ENCODE peak calls at places on chromosome 20, in eight cellular contexts. C is tibial artery, Z is left ventricle myocardium inferior, B is neuronal stem cell, I is right cardiac atrium, G is A673, E is ovary, J is WERI-Rb-1. N is an unnamed sample.

GRCh38 chr20:48695255-48695654 is 132.5 kb downstream of the PREX1 start:
- DNase-seq in C (no peak), Z (no peak), B (no peak), I (no peak), G (no peak), E (no peak), J (no peak), N (no peak)

GRCh38 chr20:36741072-36741471 is 4.8 kb downstream of the NDRG3 start:
- DNase-seq in C (no peak), Z (no peak), B (no peak), I (no peak), G (no peak), E (no peak), J (peak; percentile 87), N (no peak)

GRCh38 chr20:36591281-36591680 is 14.3 kb upstream of the RAB5IF start:
- DNase-seq in C (no peak), Z (no peak), B (no peak), I (no peak), G (no peak), E (peak; percentile 37), J (no peak), N (no peak)

GRCh38 chr20:46324960-46325703 is 16.8 kb upstream of the CDH22 start:
- DNase-seq in C (no peak), Z (no peak), B (no peak), I (no peak), G (peak; percentile 52), E (no peak), J (peak; percentile 68), N (peak; percentile 60)

GRCh38 chr20:49132995-49133451 is 55.1 kb downstream of the STAU1 start:
- DNase-seq in C (no peak), Z (no peak), B (peak; percentile 39), I (no peak), G (peak; percentile 84), E (peak; percentile 37), J (no peak), N (peak; percentile 74)

GRCh38 chr20:50284811-50285375 is 94.3 kb downstream of the CEBPB start:
- DNase-seq in C (no peak), Z (no peak), B (no peak), I (peak; percentile 85), G (no peak), E (peak; percentile 89), J (no peak), N (no peak)

GRCh38 chr20:63682384-63683139 is 13.9 kb upstream of the TNFRSF6B start:
- DNase-seq in C (peak; percentile 81), Z (peak; percentile 69), B (no peak), I (peak; percentile 87), G (peak; percentile 78), E (peak; percentile 51), J (no peak), N (no peak)

GRCh38 chr20:31720486-31721407 is 1.9 kb downstream of the BCL2L1 start:
- DNase-seq in C (no peak), Z (no peak), B (no peak), I (no peak), G (no peak), E (no peak), J (no peak), N (no peak)

GRCh38 chr20:43096471-43096870 is 93.2 kb downstream of the PTPRT start:
- DNase-seq in C (no peak), Z (no peak), B (no peak), I (no peak), G (no peak), E (no peak), J (peak; percentile 34), N (peak; percentile 25)

GRCh38 chr20:37337208-37337955 is 8.6 kb upstream of the SRC start:
- DNase-seq in C (no peak), Z (no peak), B (no peak), I (no peak), G (no peak), E (no peak), J (no peak), N (no peak)

GRCh38 chr20:45433316-45433715 is 17.4 kb downstream of the PIGT start:
- DNase-seq in C (peak; percentile 68), Z (peak; percentile 81), B (no peak), I (peak; percentile 83), G (no peak), E (peak; percentile 43), J (no peak), N (no peak)

DNA sequence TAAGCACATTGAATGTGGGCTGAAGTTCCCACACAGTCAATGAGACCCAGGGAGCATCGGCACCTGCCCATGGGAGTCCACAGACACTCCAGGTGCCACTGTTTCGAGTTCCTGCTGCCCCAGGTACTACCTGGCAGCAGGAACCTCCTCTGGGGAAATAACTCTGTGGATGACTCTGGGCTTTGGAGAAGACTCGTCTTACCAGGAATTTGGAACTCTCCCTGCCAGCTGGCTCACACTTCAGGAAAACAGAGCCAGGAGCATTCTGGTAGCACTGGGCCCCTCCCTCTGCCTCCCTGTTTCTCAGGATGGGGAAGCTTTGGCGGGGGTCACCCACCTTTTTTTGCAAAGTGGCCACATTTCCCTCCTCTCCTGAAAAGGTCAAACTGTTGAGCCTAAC is 69.5 kb upstream of the MC3R start:
- DNase-seq in C (no peak), Z (no peak), B (no peak), I (no peak), G (no peak), E (no peak), J (no peak), N (no peak)
- H3K9me3 ChIP-seq in C (no peaks in the 10 kb centered on the region), Z (no peaks in the 10 kb centered on the region), B (no peaks in the 10 kb centered on the region), I (no peaks in the 10 kb centered on the region), G (no peaks in the 10 kb centered on the region), E (no peaks in the 10 kb centered on the region), J (no peaks in the 10 kb centered on the region), N (no peaks in the 10 kb centered on the region)

DNA sequence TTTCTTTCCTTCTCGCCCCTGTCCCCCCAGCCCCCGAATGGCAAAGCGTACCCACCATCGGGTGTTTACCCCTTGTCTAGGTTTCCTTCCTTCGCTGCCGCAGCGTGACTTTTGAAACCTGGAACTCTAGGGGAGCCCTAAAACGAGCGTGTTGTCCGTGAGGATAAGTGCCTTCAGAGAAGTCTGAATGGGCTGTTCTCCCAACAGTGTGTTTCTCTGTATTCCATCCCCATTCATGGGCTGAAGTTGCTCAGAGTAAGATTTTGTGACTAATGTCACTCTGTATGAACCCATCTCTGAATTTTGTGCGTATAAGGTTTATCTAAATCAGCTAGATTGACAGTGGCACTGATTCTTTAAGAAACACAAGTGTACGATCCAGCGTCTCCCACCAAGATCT is 949 bp downstream of the MACROD2 start:
- DNase-seq in C (no peak), Z (no peak), B (no peak), I (no peak), G (peak; percentile 3), E (no peak), J (no peak), N (no peak)
- H3K9me3 ChIP-seq in C (no peaks in the 10 kb centered on the region), Z (peaks cover 30% of the 10 kb centered on the region), B (peaks cover 7% of the 10 kb centered on the region), I (no peaks in the 10 kb centered on the region), G (peaks cover 13% of the 10 kb centered on the region), E (peaks cover 2% of the 10 kb centered on the region), J (peaks cover 8% of the 10 kb centered on the region), N (peaks cover 7% of the 10 kb centered on the region)

GRCh38 chr20:7180261-7181045 is 413.0 kb downstream of the BMP2 start:
- DNase-seq in C (no peak), Z (no peak), B (no peak), I (no peak), G (no peak), E (no peak), J (no peak), N (no peak)
- H3K9me3 ChIP-seq in C (no peaks in the 10 kb centered on the region), Z (peaks cover 6% of the 10 kb centered on the region), B (no peaks in the 10 kb centered on the region), I (no peaks in the 10 kb centered on the region), G (peaks cover 3% of the 10 kb centered on the region), E (no peaks in the 10 kb centered on the region), J (no peaks in the 10 kb centered on the region), N (peaks cover 4% of the 10 kb centered on the region)

DNA sequence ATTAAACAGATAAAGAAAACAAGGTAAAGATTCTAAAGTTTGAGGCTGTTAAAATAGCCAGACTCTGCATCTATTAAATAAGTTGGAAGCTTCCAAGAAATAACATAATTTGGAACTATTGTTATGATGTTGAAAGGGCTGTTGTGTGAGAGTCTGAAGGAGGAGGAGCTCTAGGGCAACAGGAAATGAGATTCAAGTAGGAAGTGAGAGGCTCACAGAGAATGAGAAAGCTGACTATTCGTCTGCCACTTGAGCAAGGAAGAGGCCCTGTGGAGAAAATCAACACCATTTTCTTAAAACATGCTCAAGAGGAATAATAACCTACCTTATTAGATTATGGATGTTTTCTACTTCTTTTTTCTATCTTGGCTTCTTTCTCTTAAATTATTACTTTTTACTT is 185.2 kb downstream of the SLC24A3 start:
- DNase-seq in C (no peak), Z (no peak), B (no peak), I (no peak), G (peak; percentile 92), E (no peak), J (no peak), N (no peak)
- H3K9me3 ChIP-seq in C (no peaks in the 10 kb centered on the region), Z (peaks cover 40% of the 10 kb centered on the region), B (no peaks in the 10 kb centered on the region), I (no peaks in the 10 kb centered on the region), G (peaks cover 21% of the 10 kb centered on the region), E (no peaks in the 10 kb centered on the region), J (peaks cover 3% of the 10 kb centered on the region), N (peaks cover 8% of the 10 kb centered on the region)

GRCh38 chr20:5312518-5312917 is 4.2 kb downstream of the PROKR2 start:
- DNase-seq in C (no peak), Z (no peak), B (no peak), I (no peak), G (no peak), E (no peak), J (no peak), N (no peak)
- H3K9me3 ChIP-seq in C (no peaks in the 10 kb centered on the region), Z (peaks cover 12% of the 10 kb centered on the region), B (peaks cover 4% of the 10 kb centered on the region), I (no peaks in the 10 kb centered on the region), G (no peaks in the 10 kb centered on the region), E (no peaks in the 10 kb centered on the region), J (peaks cover 5% of the 10 kb centered on the region), N (no peaks in the 10 kb centered on the region)

GRCh38 chr20:55538261-55538908 is 466.9 kb downstream of the CBLN4 start:
- DNase-seq in C (no peak), Z (no peak), B (no peak), I (no peak), G (no peak), E (no peak), J (no peak), N (no peak)
- H3K9me3 ChIP-seq in C (no peaks in the 10 kb centered on the region), Z (no peaks in the 10 kb centered on the region), B (no peaks in the 10 kb centered on the region), I (no peaks in the 10 kb centered on the region), G (peaks cover 10% of the 10 kb centered on the region), E (no peaks in the 10 kb centered on the region), J (no peaks in the 10 kb centered on the region), N (no peaks in the 10 kb centered on the region)

N was measured in neural progenitor cell.